ENCODE peak calls at places on chromosomes 2 and 18, in nine cellular contexts. J is fibroblast of the aortic adventitia, R is kidney epithelial cell, E is astrocyte of the cerebellum, O is IMR-90, K is lower lobe of right lung, T is fibroblast of pulmonary artery, Y is cardiac muscle cell, X is HepG2. D is an unnamed sample.

GRCh38 chr2:46461716-46462171 is 17.6 kb upstream of the TMEM247 start:
- DNase-seq in X (no peak), K (no peak), O (no peak), Y (no peak), T (no peak), J (no peak), E (no peak), R (no peak), D (no peak)

GRCh38 chr2:165874445-165875039 is 79.0 kb downstream of the TTC21B start:
- DNase-seq in K (no peak), Y (peak; percentile 65), O (peak; percentile 75), T (peak; percentile 80), R (peak; percentile 34), J (peak; percentile 78), E (peak; percentile 73), X (peak; percentile 72), D (no peak)

GRCh38 chr2:109448946-109449788 is 164.6 kb downstream of the SEPTIN10 start:
- DNase-seq in Y (no peak), E (no peak), J (peak; percentile 12), R (no peak), X (no peak), T (no peak), O (no peak), K (no peak), D (no peak)

GRCh38 chr2:133812826-133813617 is 244.8 kb upstream of the NCKAP5 start:
- DNase-seq in R (peak; percentile 73), K (no peak), E (peak; percentile 38), X (no peak), T (peak; percentile 42), J (peak; percentile 64), Y (no peak), O (peak; percentile 64), D (no peak)

GRCh38 chr2:172836386-172837200 is 100.9 kb downstream of the RAPGEF4 start:
- DNase-seq in X (no peak), R (peak; percentile 86), E (no peak), K (no peak), J (peak; percentile 45), T (peak; percentile 92), Y (no peak), O (peak; percentile 84), D (peak; percentile 52)

GRCh38 chr2:81194176-81194575 is 889.6 kb upstream of the LRRTM1 start:
- DNase-seq in T (no peak), E (no peak), J (no peak), X (no peak), O (no peak), Y (no peak), R (no peak), K (peak; percentile 35), D (no peak)

GRCh38 chr2:152093464-152093863 is 5.4 kb downstream of the CACNB4 start:
- DNase-seq in X (no peak), R (no peak), T (no peak), E (no peak), K (no peak), O (no peak), J (no peak), Y (no peak), D (peak; percentile 11)

GRCh38 chr18:741931-742512 is 29.6 kb upstream of the ENOSF1 start:
- DNase-seq in T (peak; percentile 77), E (peak; percentile 39), K (no peak), J (peak; percentile 71), R (no peak), X (peak; percentile 36), O (peak; percentile 63), Y (peak; percentile 36), D (peak; percentile 10)

GRCh38 chr2:113962692-113963480 is 73.0 kb downstream of the ACTR3 start:
- DNase-seq in E (peak; percentile 13), J (peak; percentile 77), T (peak; percentile 70), O (peak; percentile 87), Y (no peak), X (no peak), K (no peak), R (no peak), D (no peak)

GRCh38 chr18:62963522-62963921 is 248.2 kb downstream of the PHLPP1 start:
- DNase-seq in X (no peak), K (no peak), T (no peak), R (no peak), J (no peak), Y (no peak), O (peak; percentile 4), E (no peak), D (no peak)

GRCh38 chr2:29192526-29192925 is 77.3 kb downstream of the CLIP4 start:
- DNase-seq in T (peak; percentile 24), O (peak; percentile 41), X (no peak), J (no peak), Y (no peak), E (no peak), R (no peak), K (no peak), D (no peak)

GRCh38 chr2:59706729-59707128 is 846.7 kb downstream of the BCL11A start:
- DNase-seq in E (no peak), X (no peak), Y (no peak), K (no peak), J (no peak), R (no peak), O (no peak), T (no peak), D (no peak)

GRCh38 chr2:158557752-158558151 is 101.0 kb downstream of the PKP4 start:
- DNase-seq in T (no peak), O (no peak), X (no peak), R (no peak), Y (no peak), E (no peak), K (no peak), J (no peak), D (no peak)

DNA sequence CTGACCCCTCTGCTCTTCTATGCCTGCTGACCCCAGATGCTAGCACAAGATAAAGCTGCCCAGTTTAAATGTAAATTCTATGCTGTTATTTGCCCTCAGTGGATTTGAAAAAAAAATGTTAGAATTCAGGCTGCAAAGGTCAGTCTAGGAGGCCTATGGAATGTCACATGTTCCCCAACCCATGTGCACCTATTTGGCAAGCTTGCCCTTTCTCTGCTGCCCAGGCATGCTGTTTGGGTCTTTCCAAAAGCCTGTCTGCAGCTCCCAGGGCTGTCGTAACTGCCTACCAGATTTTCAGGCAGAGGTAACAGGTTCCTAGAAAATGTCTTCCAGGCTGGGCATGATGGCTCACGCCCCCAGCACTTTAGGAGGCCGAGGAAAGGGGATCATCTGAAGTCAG is 70.1 kb upstream of the UXS1 start:
- DNase-seq in K (no peak), O (no peak), R (no peak), E (no peak), X (peak; percentile 77), Y (no peak), J (no peak), T (no peak), D (no peak)
- TF ChIP-seq CTCF in K (no peak), O (no peak), R (no peak), E (no peak), X (no peak), Y (no peak), J (no peak), T (no peak), D (no peak)

DNA sequence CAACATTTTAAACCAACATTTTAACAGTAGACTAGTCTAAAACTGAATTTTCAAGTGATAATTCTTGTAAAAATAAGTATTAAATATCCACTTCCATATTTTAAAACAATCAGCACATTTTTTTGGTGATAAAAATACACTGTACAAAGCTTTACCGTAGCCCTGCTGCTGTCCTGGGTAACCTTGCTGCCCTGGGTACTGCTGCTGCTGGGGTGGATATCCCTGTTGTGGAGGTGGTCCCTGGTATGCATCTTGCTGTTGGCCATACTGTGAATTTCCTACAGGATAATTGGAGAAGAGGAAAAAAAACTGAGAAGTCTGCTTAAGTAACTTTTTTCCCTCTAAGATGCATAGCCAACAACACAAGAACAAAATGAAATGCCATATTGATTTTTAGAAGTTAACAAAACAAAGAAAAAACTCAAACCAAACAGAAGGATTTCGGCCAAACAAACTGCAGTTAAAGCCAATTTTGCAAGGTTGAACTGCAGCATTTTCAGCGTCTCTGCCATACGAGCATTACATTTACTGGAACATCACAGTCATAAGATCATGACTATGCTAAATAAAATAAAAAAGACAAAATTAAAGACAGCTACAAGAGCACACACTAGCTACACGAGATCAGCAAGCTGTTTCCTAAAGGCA is 55.4 kb downstream of the SS18 start:
- DNase-seq in J (no peak), K (no peak), E (no peak), X (no peak), R (no peak), Y (no peak), T (no peak), O (no peak), D (no peak)
- H3K4me3 ChIP-seq in J (no peak overlapping the region), K (no peak overlapping the region), E (no peak overlapping the region), X (no peak overlapping the region), R (no peak overlapping the region), Y (no peak overlapping the region), T (no peak overlapping the region), O (no peak overlapping the region), D (no peak overlapping the region)

GRCh38 chr2:85649201-85650190 is 18.5 kb downstream of the SFTPB start:
- DNase-seq in K (no peak), T (peak; percentile 39), O (peak; percentile 79), X (no peak), E (no peak), Y (no peak), R (no peak), J (peak; percentile 41), D (no peak)

GRCh38 chr2:85647823-85648526 is 20.0 kb downstream of the SFTPB start:
- DNase-seq in R (no peak), E (no peak), T (no peak), J (no peak), K (no peak), Y (no peak), X (no peak), O (no peak), D (no peak)

GRCh38 chr2:85651097-85651496 is 16.9 kb downstream of the SFTPB start:
- DNase-seq in K (no peak), T (no peak), O (no peak), E (no peak), Y (no peak), J (no peak), R (no peak), X (no peak), D (no peak)

GRCh38 chr2:85650456-85650855 is 17.5 kb downstream of the SFTPB start:
- DNase-seq in X (no peak), E (no peak), T (no peak), Y (no peak), O (no peak), J (no peak), R (no peak), K (no peak), D (no peak)

GRCh38 chr2:85648619-85649018 is 19.4 kb downstream of the SFTPB start:
- DNase-seq in E (peak; percentile 26), X (no peak), Y (peak; percentile 19), T (peak; percentile 69), J (peak; percentile 62), R (no peak), O (peak; percentile 70), K (no peak), D (no peak)
- TF ChIP-seq CTCF in E (peak; percentile 61), X (peak; percentile 35), Y (peak; percentile 65), T (peak; percentile 65), J (peak; percentile 62), R (peak; percentile 61), O (peak; percentile 65), K (peak; percentile 44), D (peak; percentile 65)

DNA sequence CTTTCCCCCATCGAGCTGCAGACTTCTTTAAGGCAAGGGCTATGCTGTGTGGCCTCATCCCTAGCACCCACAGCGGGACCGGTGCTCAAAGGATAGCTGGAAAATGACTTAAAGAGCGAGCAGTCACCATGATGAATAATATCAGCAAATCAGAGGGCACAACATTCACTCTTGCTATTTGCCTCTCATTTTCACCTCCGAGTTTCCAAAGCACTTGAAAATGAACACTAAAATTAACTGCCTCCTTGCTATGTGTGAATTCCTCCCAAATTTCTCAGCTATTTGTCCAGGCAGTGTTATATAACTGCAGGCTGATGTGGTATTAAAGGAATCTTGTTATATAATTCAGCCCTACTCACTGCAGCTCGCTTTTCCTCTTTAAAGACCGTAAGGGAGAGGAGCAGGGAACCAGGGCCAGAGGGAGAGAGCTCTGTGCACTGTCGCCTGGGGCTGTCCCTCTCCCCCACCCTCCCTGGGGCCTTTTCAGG is 1.5 kb downstream of the CYS1 start:
- DNase-seq in J (peak; percentile 73), X (no peak), R (no peak), Y (no peak), T (peak; percentile 7), E (no peak), K (no peak), O (no peak), D (no peak)
- H3K4me3 ChIP-seq in J (peak overlapping the region; percentile 54), X (peak overlapping the region; percentile 72), R (peak overlapping the region; percentile 56), Y (peak overlapping the region; percentile 40), T (peak overlapping the region; percentile 36), E (peak overlapping the region; percentile 36), K (peak overlapping the region; percentile 53), O (no peak overlapping the region), D (peak overlapping the region; percentile 17)